ENCODE peak calls at places on chromosome 11, in seven cellular contexts. B is adrenal gland; J is hepatocyte; N is HS-5; G is iPS DF 6.9; T is stimulated activated CD8-positive, alpha-beta memory T cell treated with anti-CD3 and anti-CD28 coated beads, Interleukin-4, amount 100 ng/mL, for 4 hours; I is HL-60. E is an unnamed sample.
A peak's percentile ranks its signal among the peaks of the same experiment; 100 is the strongest.

GRCh38 chr11:117220999-117221774 is 10.7 kb downstream of the PCSK7 start:
- DNase-seq in N (no peak), T (no peak), I (no peak), J (no peak), G (no peak), B (no peak), E (no peak)

GRCh38 chr11:118338637-118339061 is 3.9 kb downstream of the CD3D start:
- DNase-seq in N (no peak), I (peak; percentile 43), J (peak; percentile 81), B (no peak), T (peak; percentile 78), G (no peak), E (no peak)

GRCh38 chr11:65182258-65183170 is 786 bp downstream of the CAPN1 start:
- DNase-seq in G (no peak), I (no peak), T (no peak), J (peak; percentile 75), B (peak; percentile 36), N (no peak), E (no peak)

GRCh38 chr11:108693852-108694251 is 29.0 kb downstream of the DDX10 start:
- DNase-seq in B (no peak), N (no peak), J (no peak), T (no peak), I (no peak), G (no peak), E (no peak)

GRCh38 chr11:115042002-115042401 is 363.7 kb downstream of the NXPE2 start:
- DNase-seq in G (no peak), B (no peak), J (no peak), T (no peak), N (no peak), I (no peak), E (no peak)

GRCh38 chr11:2400761-2401435 is 348 bp downstream of the TSSC4 start:
- DNase-seq in T (no peak), N (no peak), J (no peak), B (no peak), G (no peak), I (no peak), E (no peak)

GRCh38 chr11:71078482-71078881 is 173.9 kb downstream of the SHANK2 start:
- DNase-seq in I (no peak), G (no peak), B (no peak), T (no peak), N (no peak), J (no peak), E (no peak)

GRCh38 chr11:62186195-62186594 is 3.8 kb upstream of the SCGB1D1 start:
- DNase-seq in I (no peak), B (no peak), T (no peak), J (no peak), G (no peak), N (no peak), E (no peak)

GRCh38 chr11:73229321-73230275 is 11.5 kb downstream of the P2RY2 start:
- DNase-seq in G (no peak), T (no peak), J (no peak), B (no peak), I (no peak), N (no peak), E (no peak)

GRCh38 chr11:59173080-59173963 is 1.4 kb downstream of the DTX4 start:
- DNase-seq in J (peak; percentile 73), N (no peak), B (no peak), I (no peak), G (no peak), T (no peak), E (no peak)

GRCh38 chr11:126202646-126203359 is 8.6 kb downstream of the RPUSD4 start:
- DNase-seq in I (no peak), T (no peak), G (no peak), J (no peak), B (no peak), N (no peak), E (no peak)

GRCh38 chr11:108002476-108002875 is 6.2 kb upstream of the CUL5 start:
- DNase-seq in B (no peak), N (no peak), I (no peak), T (no peak), G (no peak), J (no peak), E (no peak)

GRCh38 chr11:17552392-17553248 is 5.6 kb downstream of the OTOG start:
- DNase-seq in I (no peak), B (no peak), G (no peak), T (no peak), J (no peak), N (no peak), E (no peak)

GRCh38 chr11:203945-204586 is 3.1 kb downstream of the BET1L start:
- DNase-seq in G (no peak), J (no peak), I (no peak), B (no peak), N (no peak), T (no peak), E (no peak)

GRCh38 chr11:79809487-79809886 is 368.7 kb upstream of the TENM4 start:
- DNase-seq in J (peak; percentile 10), N (no peak), B (no peak), T (no peak), G (no peak), I (no peak), E (no peak)

GRCh38 chr11:76233936-76234703 is 27.8 kb upstream of the WNT11 start:
- DNase-seq in I (peak; percentile 56), G (no peak), T (no peak), B (peak; percentile 41), N (no peak), J (peak; percentile 46), E (no peak)

GRCh38 chr11:115047631-115048030 is 369.3 kb downstream of the NXPE2 start:
- DNase-seq in N (no peak), J (no peak), I (no peak), G (no peak), B (no peak), T (no peak), E (no peak)

GRCh38 chr11:64742087-64742939 is 1.6 kb downstream of the RASGRP2 start:
- DNase-seq in B (no peak), J (peak; percentile 36), T (no peak), I (peak; percentile 45), N (no peak), G (no peak), E (no peak)

GRCh38 chr11:64543818-64544217 is 47.2 kb upstream of the SLC22A12 start:
- DNase-seq in I (no peak), J (no peak), G (no peak), N (no peak), T (no peak), B (no peak), E (no peak)

GRCh38 chr11:64762277-64762915 is 2.6 kb upstream of the PYGM start:
- DNase-seq in G (no peak), J (peak; percentile 5), N (no peak), T (no peak), I (no peak), B (no peak), E (no peak)

GRCh38 chr11:35304393-35304790 is 115.0 kb downstream of the SLC1A2 start:
- DNase-seq in N (no peak), G (no peak), I (peak; percentile 39), B (no peak), J (peak; percentile 13), T (no peak), E (peak; percentile 16)

GRCh38 chr11:99693941-99694492 is 673.3 kb downstream of the CNTN5 start:
- DNase-seq in N (peak; percentile 94), I (no peak), J (peak; percentile 26), T (no peak), G (no peak), B (peak; percentile 16), E (no peak)

GRCh38 chr11:61054513-61054912 is 47.8 kb upstream of the CD5 start:
- DNase-seq in N (no peak), B (no peak), J (no peak), I (no peak), G (no peak), T (no peak), E (no peak)

GRCh38 chr11:27882066-27882697 is 181.9 kb upstream of the BDNF start:
- DNase-seq in N (no peak), J (no peak), G (no peak), I (no peak), T (no peak), B (no peak), E (no peak)

GRCh38 chr11:68027667-68028066 is 2.8 kb upstream of the NDUFS8 start:
- DNase-seq in G (no peak), I (no peak), J (no peak), B (no peak), T (no peak), N (no peak), E (no peak)

GRCh38 chr11:78380615-78381029 is 37.0 kb downstream of the GAB2 start:
- DNase-seq in B (no peak), G (no peak), I (no peak), J (no peak), N (peak; percentile 25), T (no peak), E (no peak)

GRCh38 chr11:60389279-60389910 is 6.9 kb upstream of the MS4A14 start:
- DNase-seq in I (peak; percentile 66), T (no peak), N (no peak), G (no peak), J (no peak), B (no peak), E (peak; percentile 92)

GRCh38 chr11:723120-723883 is 17.3 kb downstream of the EPS8L2 start:
- DNase-seq in G (no peak), I (peak; percentile 39), T (no peak), J (peak; percentile 66), B (no peak), N (no peak), E (no peak)

GRCh38 chr11:127919206-127920000 is 668.0 kb downstream of the ETS1 start:
- DNase-seq in T (no peak), B (no peak), N (peak; percentile 83), G (no peak), I (no peak), J (no peak), E (peak; percentile 30)

GRCh38 chr11:4181780-4182721 is 87.5 kb downstream of the RRM1 start:
- DNase-seq in J (peak; percentile 85), T (no peak), B (peak; percentile 60), G (no peak), I (peak; percentile 76), N (peak; percentile 2), E (no peak)

GRCh38 chr11:70483077-70483861 is 84.9 kb downstream of the CTTN start:
- DNase-seq in I (peak; percentile 42), J (peak; percentile 60), G (no peak), T (no peak), N (no peak), B (peak; percentile 45), E (no peak)

GRCh38 chr11:110894224-110894623 is 182.0 kb upstream of the ARHGAP20 start:
- DNase-seq in T (no peak), J (no peak), B (no peak), N (no peak), G (no peak), I (no peak), E (no peak)

GRCh38 chr11:85685131-85685819 is 720 bp downstream of the CCDC89 start:
- DNase-seq in N (no peak), B (no peak), T (no peak), J (peak; percentile 39), G (no peak), I (no peak), E (no peak)

GRCh38 chr11:120109531-120109930 is 28.4 kb downstream of the TRIM29 start:
- DNase-seq in G (no peak), N (no peak), J (no peak), B (no peak), T (no peak), I (no peak), E (no peak)

GRCh38 chr11:115564851-115565250 is 60.6 kb upstream of the CADM1 start:
- DNase-seq in T (no peak), N (no peak), B (no peak), I (no peak), J (no peak), G (no peak), E (no peak)

E was measured in SIG-M5.